ENCODE peak calls at places on chromosomes 16 and 17, in ten cellular contexts. One of them, this sample, is unnamed.

GRCh38 chr17:65230040-65230439 is 92.9 kb downstream of the RGS9 start:
- DNase-seq in ovary: no peak
- DNase-seq in A549: peak; percentile 35
- DNase-seq in tibial nerve: no peak
- DNase-seq in suprapubic skin: no peak
- DNase-seq in GM12878: no peak
- DNase-seq in K562: peak; percentile 40
- DNase-seq in HepG2: no peak
- DNase-seq in transverse colon: no peak
- DNase-seq in stomach: no peak
- DNase-seq in this sample: no peak

GRCh38 chr17:28306954-28307401 is 12.0 kb upstream of the TMEM97 start:
- DNase-seq in HepG2: no peak
- DNase-seq in ovary: no peak
- DNase-seq in A549: no peak
- DNase-seq in transverse colon: no peak
- DNase-seq in tibial nerve: no peak
- DNase-seq in GM12878: no peak
- DNase-seq in K562: no peak
- DNase-seq in stomach: no peak
- DNase-seq in suprapubic skin: no peak
- DNase-seq in this sample: no peak

GRCh38 chr17:44787271-44787940 is 28.6 kb downstream of the ADAM11 start:
- DNase-seq in ovary: no peak
- DNase-seq in suprapubic skin: no peak
- DNase-seq in tibial nerve: no peak
- DNase-seq in A549: no peak
- DNase-seq in K562: no peak
- DNase-seq in HepG2: no peak
- DNase-seq in stomach: no peak
- DNase-seq in GM12878: no peak
- DNase-seq in transverse colon: no peak
- DNase-seq in this sample: no peak

GRCh38 chr17:17043668-17044226 is 1.5 kb downstream of the MPRIP start:
- DNase-seq in transverse colon: no peak
- DNase-seq in suprapubic skin: peak; percentile 4
- DNase-seq in K562: no peak
- DNase-seq in stomach: peak; percentile 23
- DNase-seq in A549: peak; percentile 43
- DNase-seq in HepG2: no peak
- DNase-seq in GM12878: no peak
- DNase-seq in ovary: no peak
- DNase-seq in tibial nerve: no peak
- DNase-seq in this sample: no peak

GRCh38 chr16:12296991-12297390 is 320.5 kb downstream of the SNX29 start:
- DNase-seq in A549: no peak
- DNase-seq in tibial nerve: no peak
- DNase-seq in K562: no peak
- DNase-seq in HepG2: no peak
- DNase-seq in stomach: no peak
- DNase-seq in ovary: no peak
- DNase-seq in suprapubic skin: no peak
- DNase-seq in transverse colon: no peak
- DNase-seq in GM12878: no peak
- DNase-seq in this sample: no peak

GRCh38 chr17:61478790-61479492 is 26.7 kb downstream of the TBX4 start:
- DNase-seq in transverse colon: no peak
- DNase-seq in ovary: no peak
- DNase-seq in stomach: no peak
- DNase-seq in K562: peak; percentile 34
- DNase-seq in tibial nerve: no peak
- DNase-seq in GM12878: no peak
- DNase-seq in A549: no peak
- DNase-seq in suprapubic skin: no peak
- DNase-seq in HepG2: no peak
- DNase-seq in this sample: no peak

GRCh38 chr16:58402796-58403195 is 10.5 kb downstream of the GINS3 start:
- DNase-seq in HepG2: no peak
- DNase-seq in suprapubic skin: no peak
- DNase-seq in tibial nerve: no peak
- DNase-seq in A549: no peak
- DNase-seq in GM12878: no peak
- DNase-seq in transverse colon: no peak
- DNase-seq in K562: no peak
- DNase-seq in stomach: no peak
- DNase-seq in ovary: no peak
- DNase-seq in this sample: no peak

GRCh38 chr17:29936724-29937123 is 4.7 kb upstream of the EFCAB5 start:
- DNase-seq in suprapubic skin: no peak
- DNase-seq in transverse colon: no peak
- DNase-seq in stomach: no peak
- DNase-seq in ovary: no peak
- DNase-seq in GM12878: no peak
- DNase-seq in A549: no peak
- DNase-seq in K562: no peak
- DNase-seq in tibial nerve: no peak
- DNase-seq in HepG2: no peak
- DNase-seq in this sample: no peak

GRCh38 chr16:83970430-83970815 is 2.4 kb downstream of the NECAB2 start:
- DNase-seq in ovary: no peak
- DNase-seq in GM12878: no peak
- DNase-seq in transverse colon: no peak
- DNase-seq in A549: no peak
- DNase-seq in K562: no peak
- DNase-seq in suprapubic skin: no peak
- DNase-seq in HepG2: no peak
- DNase-seq in stomach: no peak
- DNase-seq in tibial nerve: no peak
- DNase-seq in this sample: no peak

GRCh38 chr17:77145635-77146632 is 5.2 kb downstream of the SEC14L1 start:
- DNase-seq in ovary: no peak
- DNase-seq in GM12878: peak; percentile 71
- DNase-seq in suprapubic skin: no peak
- DNase-seq in tibial nerve: peak; percentile 39
- DNase-seq in HepG2: peak; percentile 70
- DNase-seq in transverse colon: peak; percentile 67
- DNase-seq in K562: no peak
- DNase-seq in stomach: peak; percentile 79
- DNase-seq in A549: no peak
- DNase-seq in this sample: no peak

DNA sequence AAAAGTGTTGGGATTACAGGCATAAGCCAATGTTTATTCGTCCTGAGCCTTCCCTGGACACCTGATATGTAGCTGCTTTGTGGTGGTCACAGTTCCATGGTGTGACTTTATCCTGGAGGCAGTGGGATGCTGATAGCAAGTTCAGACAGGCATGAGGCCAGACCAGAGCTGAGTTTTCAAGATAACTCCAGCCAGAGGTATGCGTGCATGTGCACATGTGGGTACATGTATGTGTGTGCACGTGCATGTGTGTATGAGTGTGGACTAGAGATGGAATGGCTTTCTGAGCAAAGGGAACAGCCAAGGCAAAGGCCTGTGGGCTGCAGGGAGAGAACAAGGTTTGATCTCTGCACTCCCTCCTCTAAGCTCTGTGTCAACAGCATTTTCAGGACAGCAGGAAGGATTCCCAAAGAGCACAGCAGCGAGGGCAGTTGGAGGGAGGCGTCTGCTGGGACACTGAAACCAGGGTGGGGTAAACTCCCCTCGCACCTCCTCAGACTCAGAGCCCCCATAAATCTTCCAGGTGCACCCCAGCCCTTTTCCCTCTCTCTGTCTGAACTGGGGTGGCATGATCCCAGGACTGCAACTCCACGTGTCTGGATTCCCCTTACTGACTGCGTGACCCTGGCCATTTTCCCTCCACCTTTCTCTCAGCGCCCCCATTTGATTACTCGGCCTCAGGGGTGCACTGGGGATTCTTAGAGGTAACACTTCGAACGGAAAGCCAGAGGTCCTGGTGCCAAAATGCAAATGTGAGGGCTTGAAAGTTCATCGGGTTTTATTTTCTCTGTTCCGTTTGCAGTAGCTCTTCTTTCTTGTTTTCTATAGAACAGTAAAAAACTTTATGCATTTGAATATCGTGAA is 15.3 kb downstream of the NLRC5 start:
- DNase-seq in HepG2: peak; percentile 54
- DNase-seq in suprapubic skin: no peak
- DNase-seq in transverse colon: no peak
- DNase-seq in tibial nerve: no peak
- DNase-seq in stomach: no peak
- DNase-seq in A549: no peak
- DNase-seq in GM12878: no peak
- DNase-seq in K562: no peak
- DNase-seq in ovary: no peak
- DNase-seq in this sample: no peak
- TF ChIP-seq EP300 in HepG2: peak; percentile 23
- TF ChIP-seq EP300 in suprapubic skin: no peak
- TF ChIP-seq EP300 in transverse colon: no peak
- TF ChIP-seq EP300 in tibial nerve: no peak
- TF ChIP-seq EP300 in stomach: no peak
- TF ChIP-seq EP300 in A549: no peak
- TF ChIP-seq EP300 in GM12878: no peak
- TF ChIP-seq EP300 in K562: no peak
- TF ChIP-seq EP300 in ovary: no peak
- TF ChIP-seq EP300 in this sample: no peak

GRCh38 chr16:2156025-2156848 is 655 bp downstream of the TRAF7 start:
- DNase-seq in tibial nerve: no peak
- DNase-seq in suprapubic skin: no peak
- DNase-seq in K562: peak; percentile 39
- DNase-seq in ovary: no peak
- DNase-seq in GM12878: no peak
- DNase-seq in transverse colon: no peak
- DNase-seq in A549: no peak
- DNase-seq in stomach: no peak
- DNase-seq in HepG2: peak; percentile 39
- DNase-seq in this sample: no peak

GRCh38 chr16:2157480-2158261 is 2.1 kb downstream of the TRAF7 start:
- DNase-seq in ovary: no peak
- DNase-seq in HepG2: peak; percentile 85
- DNase-seq in K562: no peak
- DNase-seq in GM12878: no peak
- DNase-seq in tibial nerve: no peak
- DNase-seq in stomach: peak; percentile 59
- DNase-seq in suprapubic skin: no peak
- DNase-seq in transverse colon: peak; percentile 44
- DNase-seq in A549: no peak
- DNase-seq in this sample: no peak

GRCh38 chr16:2156849-2157224 is 1.3 kb downstream of the TRAF7 start:
- DNase-seq in K562: no peak
- DNase-seq in suprapubic skin: no peak
- DNase-seq in HepG2: no peak
- DNase-seq in A549: no peak
- DNase-seq in GM12878: no peak
- DNase-seq in transverse colon: no peak
- DNase-seq in ovary: no peak
- DNase-seq in stomach: no peak
- DNase-seq in tibial nerve: no peak
- DNase-seq in this sample: no peak

GRCh38 chr16:2154533-2155090 is 970 bp upstream of the TRAF7 start:
- DNase-seq in tibial nerve: no peak
- DNase-seq in ovary: no peak
- DNase-seq in suprapubic skin: no peak
- DNase-seq in HepG2: no peak
- DNase-seq in K562: no peak
- DNase-seq in GM12878: no peak
- DNase-seq in stomach: no peak
- DNase-seq in transverse colon: no peak
- DNase-seq in A549: no peak
- DNase-seq in this sample: no peak

GRCh38 chr16:2155091-2156024 is at the start of gene TRAF7:
- DNase-seq in A549: peak; percentile 100
- DNase-seq in stomach: peak; percentile 98
- DNase-seq in transverse colon: peak; percentile 98
- DNase-seq in GM12878: peak; percentile 100
- DNase-seq in suprapubic skin: peak; percentile 99
- DNase-seq in ovary: peak; percentile 97
- DNase-seq in HepG2: peak; percentile 100
- DNase-seq in tibial nerve: peak; percentile 96
- DNase-seq in K562: peak; percentile 98
- DNase-seq in this sample: peak; percentile 100
- TF ChIP-seq POLR2A in A549: peak; percentile 99
- TF ChIP-seq POLR2A in stomach: peak; percentile 98
- TF ChIP-seq POLR2A in transverse colon: peak; percentile 100
- TF ChIP-seq POLR2A in GM12878: peak; percentile 100
- TF ChIP-seq POLR2A in suprapubic skin: peak; percentile 99
- TF ChIP-seq POLR2A in ovary: peak; percentile 99
- TF ChIP-seq POLR2A in HepG2: peak; percentile 100
- TF ChIP-seq POLR2A in tibial nerve: peak; percentile 99
- TF ChIP-seq POLR2A in K562: peak; percentile 100
- TF ChIP-seq POLR2A in this sample: peak; percentile 100

DNA sequence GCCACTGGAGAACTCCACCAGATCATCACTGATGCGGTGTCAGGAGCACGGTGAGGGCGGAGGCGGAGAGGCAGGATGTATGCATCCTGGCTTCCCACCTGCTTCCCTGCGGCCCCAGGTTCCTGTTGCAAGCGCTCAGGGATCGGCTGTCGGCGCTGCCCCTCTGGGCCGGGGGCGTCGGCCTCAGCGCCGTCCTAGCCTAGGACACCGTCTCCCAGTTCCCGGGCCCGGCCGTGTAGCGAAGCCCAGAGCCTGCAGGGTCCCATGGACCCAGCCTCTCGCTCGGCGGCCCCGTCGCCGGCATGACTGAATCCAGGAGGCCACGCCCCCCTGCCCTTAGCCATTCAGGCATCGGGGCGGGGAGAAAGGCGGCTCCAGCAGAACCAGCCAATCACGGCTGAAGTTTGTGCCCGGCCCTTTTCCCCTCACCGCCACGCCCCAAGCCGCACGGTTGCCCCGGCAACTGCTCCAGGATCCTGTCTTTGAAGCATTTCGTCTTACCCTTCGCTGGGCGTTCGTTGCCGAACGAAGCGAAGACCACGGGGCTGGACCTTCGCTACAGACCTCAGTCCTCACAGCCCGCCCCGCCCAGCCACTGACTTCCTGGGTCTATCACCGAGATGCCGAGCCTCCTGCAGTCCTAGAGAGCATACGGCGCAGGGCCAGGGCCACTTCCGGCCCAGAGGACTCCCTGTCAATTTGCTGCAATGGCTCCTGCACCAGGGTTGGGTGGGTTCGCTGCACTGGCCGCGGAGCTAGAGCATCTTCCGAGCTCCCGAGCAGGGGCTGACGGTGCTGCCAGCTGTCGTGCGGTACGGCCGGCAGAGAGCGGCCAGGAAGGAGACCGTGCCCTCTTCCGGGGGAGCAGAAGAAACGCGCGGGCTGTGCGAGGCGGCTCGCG is 10.6 kb upstream of the ZNF213 start:
- DNase-seq in K562: peak; percentile 97
- DNase-seq in tibial nerve: peak; percentile 96
- DNase-seq in A549: peak; percentile 92
- DNase-seq in suprapubic skin: peak; percentile 99
- DNase-seq in stomach: peak; percentile 98
- DNase-seq in ovary: peak; percentile 94
- DNase-seq in HepG2: peak; percentile 91
- DNase-seq in GM12878: peak; percentile 72
- DNase-seq in transverse colon: peak; percentile 97
- DNase-seq in this sample: peak; percentile 99
- TF ChIP-seq CTCF in K562: peak; percentile 57
- TF ChIP-seq CTCF in tibial nerve: peak; percentile 19
- TF ChIP-seq CTCF in A549: no peak
- TF ChIP-seq CTCF in suprapubic skin: no peak
- TF ChIP-seq CTCF in stomach: no peak
- TF ChIP-seq CTCF in ovary: no peak
- TF ChIP-seq CTCF in HepG2: peak; percentile 63
- TF ChIP-seq CTCF in GM12878: peak; percentile 43
- TF ChIP-seq CTCF in transverse colon: peak; percentile 27
- TF ChIP-seq CTCF in this sample: peak; percentile 12

GRCh38 chr16:27774779-27775178 is 224.8 kb downstream of the KATNIP start:
- DNase-seq in suprapubic skin: no peak
- DNase-seq in tibial nerve: no peak
- DNase-seq in HepG2: no peak
- DNase-seq in stomach: no peak
- DNase-seq in K562: no peak
- DNase-seq in GM12878: no peak
- DNase-seq in ovary: no peak
- DNase-seq in A549: no peak
- DNase-seq in transverse colon: no peak
- DNase-seq in this sample: no peak
- TF ChIP-seq EP300 in suprapubic skin: no peak
- TF ChIP-seq EP300 in tibial nerve: no peak
- TF ChIP-seq EP300 in HepG2: no peak
- TF ChIP-seq EP300 in stomach: no peak
- TF ChIP-seq EP300 in K562: no peak
- TF ChIP-seq EP300 in GM12878: no peak
- TF ChIP-seq EP300 in ovary: no peak
- TF ChIP-seq EP300 in A549: no peak
- TF ChIP-seq EP300 in transverse colon: no peak
- TF ChIP-seq EP300 in this sample: no peak